ENCODE peak calls at places on chromosomes 4 and X, in six cellular contexts. T is GM06990, H is activated B cell treated with CpG ODN at 0.5 μM for 24 hours, G is lower leg skin, F is colonic mucosa, B is glutamatergic neuron. W is an unnamed sample.

GRCh38 chr4:79235074-79235473 is 90.8 kb downstream of the NAA11 start:
- DNase-seq in G (no peak), B (no peak), F (no peak), H (no peak), T (no peak), W (no peak)

GRCh38 chrX:13059676-13060499 is 15.5 kb upstream of the FAM9C start:
- DNase-seq in G (no peak), B (no peak), H (no peak), F (no peak), T (no peak), W (no peak)

GRCh38 chr4:140188975-140189374 is 35.0 kb upstream of the MAML3 start:
- DNase-seq in T (no peak), H (no peak), B (no peak), F (no peak), G (no peak), W (no peak)

GRCh38 chrX:17470136-17470535 is 95.1 kb downstream of the NHS start:
- DNase-seq in F (no peak), H (no peak), B (no peak), T (no peak), G (no peak), W (no peak)

GRCh38 chr4:10184051-10184450 is 67.5 kb upstream of the WDR1 start:
- DNase-seq in B (no peak), F (no peak), G (no peak), T (no peak), H (no peak), W (no peak)

GRCh38 chrX:148572332-148572731 is 71.9 kb downstream of the AFF2 start:
- DNase-seq in B (no peak), T (no peak), G (no peak), H (no peak), F (no peak), W (no peak)

GRCh38 chr4:658031-658667 is 15.9 kb downstream of the ATP5ME start:
- DNase-seq in B (no peak), T (no peak), H (no peak), F (no peak), G (no peak), W (no peak)

GRCh38 chr4:32087211-32087610 is 1367.0 kb downstream of the PCDH7 start:
- DNase-seq in B (no peak), F (no peak), H (no peak), T (no peak), G (no peak), W (no peak)

GRCh38 chrX:69031181-69031580 is 134.1 kb downstream of the PJA1 start:
- DNase-seq in T (no peak), B (no peak), F (no peak), H (no peak), G (no peak), W (no peak)

GRCh38 chr4:2007804-2008670 is 737 bp downstream of the NELFA start:
- DNase-seq in H (no peak), G (no peak), T (no peak), F (no peak), B (peak; percentile 34), W (no peak)

GRCh38 chr4:36218121-36218520 is 26.2 kb downstream of the ARAP2 start:
- DNase-seq in B (no peak), T (no peak), G (no peak), F (no peak), H (no peak), W (no peak)

GRCh38 chr4:43564601-43565000 is 672.1 kb downstream of the GRXCR1 start:
- DNase-seq in H (no peak), T (no peak), F (no peak), B (peak; percentile 18), G (no peak), W (no peak)

GRCh38 chr4:185839204-185839712 is 27.3 kb upstream of the SORBS2 start:
- DNase-seq in T (no peak), F (peak; percentile 38), G (peak; percentile 34), H (no peak), B (peak; percentile 58), W (peak; percentile 17)

GRCh38 chr4:82748781-82749504 is 49.7 kb downstream of the SCD5 start:
- DNase-seq in H (no peak), F (no peak), G (no peak), B (no peak), T (no peak), W (no peak)

GRCh38 chr4:158282252-158282651 is 72.0 kb downstream of the TMEM144 start:
- DNase-seq in F (no peak), G (no peak), T (no peak), B (no peak), H (no peak), W (no peak)

GRCh38 chr4:634599-634985 is 9.2 kb downstream of the PDE6B start:
- DNase-seq in G (no peak), B (no peak), F (no peak), H (no peak), T (no peak), W (no peak)

GRCh38 chr4:82601242-82602015 is 39.6 kb upstream of the TMEM150C start:
- DNase-seq in T (no peak), F (no peak), H (no peak), G (no peak), B (no peak), W (no peak)

GRCh38 chrX:41085883-41086626 is 810 bp downstream of the USP9X start:
- DNase-seq in H (peak; percentile 33), F (peak; percentile 67), T (peak; percentile 76), B (peak; percentile 39), G (peak; percentile 34), W (peak; percentile 25)

GRCh38 chrX:119990409-119990994 is 47.0 kb upstream of the NKAP start:
- DNase-seq in T (no peak), F (no peak), B (peak; percentile 20), H (peak; percentile 15), G (no peak), W (no peak)

GRCh38 chrX:153673398-153674218 is at the start of gene PNCK:
- DNase-seq in B (no peak), F (no peak), H (no peak), G (no peak), T (no peak), W (no peak)

GRCh38 chrX:119407681-119408080 is 8.5 kb downstream of the SLC25A43 start:
- DNase-seq in B (no peak), T (no peak), G (no peak), F (no peak), H (no peak), W (no peak)

GRCh38 chr4:57355066-57355465 is 244.9 kb upstream of the IGFBP7 start:
- DNase-seq in G (no peak), F (no peak), H (no peak), T (no peak), B (no peak), W (no peak)

GRCh38 chr4:26838055-26838842 is 22.4 kb upstream of the STIM2 start:
- DNase-seq in T (no peak), H (no peak), B (no peak), G (no peak), F (no peak), W (no peak)

GRCh38 chr4:162164881-162165528 is 1.2 kb upstream of the FSTL5 start:
- DNase-seq in G (no peak), T (no peak), B (no peak), F (no peak), H (no peak), W (no peak)

GRCh38 chr4:54837576-54838140 is 179.9 kb downstream of the KIT start:
- DNase-seq in G (no peak), B (no peak), F (no peak), T (no peak), H (no peak), W (no peak)

GRCh38 chrX:41655631-41656030 is 33.1 kb upstream of the GPR34 start:
- DNase-seq in H (no peak), G (no peak), B (no peak), F (no peak), T (no peak), W (no peak)

GRCh38 chrX:329291-329910 is 10.8 kb upstream of the GTPBP6 start:
- DNase-seq in B (peak; percentile 19), T (no peak), F (no peak), H (no peak), G (no peak), W (no peak)

GRCh38 chr4:95528388-95528787 is 20.4 kb downstream of the UNC5C start:
- DNase-seq in F (no peak), G (no peak), B (no peak), H (no peak), T (no peak), W (no peak)

GRCh38 chrX:40156472-40157227 is 58.9 kb upstream of the BCOR start:
- DNase-seq in F (no peak), G (no peak), T (no peak), B (peak; percentile 77), H (no peak), W (no peak)

GRCh38 chr4:98929341-98930267 is 671 bp upstream of the EIF4E start:
- DNase-seq in B (peak; percentile 23), G (peak; percentile 72), H (peak; percentile 48), F (peak; percentile 74), T (peak; percentile 67), W (no peak)
- TF ChIP-seq CTCF in B (no peak), G (no peak), H (no peak), F (no peak), T (no peak), W (peak; percentile 33)

DNA sequence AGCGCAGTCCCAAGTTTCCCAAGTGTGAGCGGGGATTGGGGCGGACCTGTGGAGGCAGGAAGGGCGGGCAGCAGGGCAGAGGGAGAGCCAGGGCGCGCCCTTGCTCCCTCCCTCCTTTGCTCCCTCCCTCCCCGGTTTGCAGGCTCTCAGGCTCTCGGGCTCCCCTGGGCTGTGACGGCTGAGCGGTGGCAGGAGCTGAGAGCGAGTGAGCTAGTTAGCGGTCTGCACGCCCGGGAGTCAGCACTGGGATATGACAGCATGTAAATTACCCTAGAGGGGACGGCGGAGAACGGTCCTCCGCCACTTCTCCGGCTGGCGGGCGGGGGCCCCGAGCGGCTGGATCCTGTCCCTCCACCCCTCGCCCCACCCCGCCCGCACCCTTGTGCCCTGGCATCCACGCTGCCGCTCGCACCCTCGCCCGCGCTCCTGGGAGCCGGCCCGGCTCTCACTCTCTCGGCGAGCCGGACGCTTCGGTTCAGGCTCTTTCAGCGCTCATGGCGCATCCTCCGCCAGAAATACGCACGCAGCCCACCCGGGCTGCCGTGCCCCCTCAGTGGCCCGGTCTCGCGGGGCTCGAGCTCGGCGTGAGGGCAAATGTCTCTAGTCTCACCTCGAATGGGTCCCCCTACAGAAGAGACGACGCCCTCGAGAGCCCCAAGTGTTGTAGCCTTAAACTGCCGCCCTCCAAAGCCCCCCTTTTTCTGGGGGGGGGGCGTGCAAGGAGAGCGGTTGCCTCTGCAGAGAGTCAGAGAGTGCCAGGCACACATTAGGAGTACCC is at the start of gene TSC22D3:
- DNase-seq in F (peak; percentile 71), G (peak; percentile 76), B (peak; percentile 77), H (peak; percentile 29), T (peak; percentile 34), W (peak; percentile 20)
- TF ChIP-seq CTCF in F (no peak), G (no peak), B (no peak), H (no peak), T (no peak), W (peak; percentile 10)

DNA sequence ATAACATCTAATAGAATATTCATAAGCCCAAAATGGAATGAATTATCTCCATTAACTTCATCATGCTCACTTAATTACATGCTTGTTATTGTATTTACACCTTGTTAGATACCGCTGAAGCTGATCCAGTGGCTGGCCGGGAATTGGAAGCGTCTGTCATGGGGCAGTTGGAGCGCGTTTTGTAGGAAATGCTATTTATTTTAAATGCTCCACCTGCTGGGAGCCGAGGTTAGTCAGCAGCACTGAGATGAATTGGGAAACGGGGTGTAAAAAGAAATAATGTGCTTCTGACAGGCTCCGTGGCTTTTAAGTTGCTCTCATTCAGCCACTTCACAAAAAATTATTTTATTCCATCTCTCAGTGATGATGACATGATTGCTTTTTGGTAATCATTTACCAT is 25.2 kb downstream of the ARX start:
- DNase-seq in B (peak; percentile 22), G (no peak), H (no peak), T (no peak), F (no peak), W (no peak)
- TF ChIP-seq CTCF in B (no peak), G (no peak), H (no peak), T (no peak), F (no peak), W (peak; percentile 34)

GRCh38 chr4:16196482-16197393 is 29.5 kb downstream of the TAPT1 start:
- DNase-seq in F (peak; percentile 54), T (no peak), B (no peak), H (no peak), G (no peak), W (no peak)
- TF ChIP-seq CTCF in F (peak; percentile 41), T (peak; percentile 4), B (no peak), H (no peak), G (no peak), W (peak; percentile 64)